ENCODE peak calls at places on chromosomes 11 and 22, in ten cellular contexts. C is cardiac fibroblast, R is retinal pigment epithelial cell, L is heart left ventricle, G is sigmoid colon, N is endodermal cell, X is brain microvascular endothelial cell, J is fibroblast of pulmonary artery, T is endothelial cell, Q is NB4. A is an unnamed sample.

GRCh38 chr11:75840560-75840959 is 25.6 kb downstream of the UVRAG start:
- DNase-seq in C (no peak), R (peak; percentile 47), L (no peak), G (no peak), N (no peak), X (no peak), J (no peak), T (no peak), Q (no peak), A (no peak)

GRCh38 chr22:32622004-32622761 is 147.6 kb downstream of the FBXO7 start:
- DNase-seq in C (peak; percentile 13), R (peak; percentile 38), L (peak; percentile 76), G (peak; percentile 89), N (peak; percentile 89), X (peak; percentile 67), J (peak; percentile 70), T (peak; percentile 67), Q (no peak), A (peak; percentile 78)

GRCh38 chr22:24355574-24355973 is 71.8 kb upstream of the ADORA2A start:
- DNase-seq in C (peak; percentile 28), R (no peak), L (no peak), G (no peak), N (no peak), X (no peak), J (peak; percentile 48), T (no peak), Q (peak; percentile 80), A (no peak)

GRCh38 chr11:3134651-3135490 is 30.2 kb downstream of the OSBPL5 start:
- DNase-seq in C (no peak), R (no peak), L (no peak), G (peak; percentile 65), N (peak; percentile 42), X (no peak), J (no peak), T (no peak), Q (no peak), A (peak; percentile 65)

GRCh38 chr22:20239951-20240773 is 28.0 kb downstream of the RTN4R start:
- DNase-seq in C (no peak), R (no peak), L (peak; percentile 82), G (no peak), N (no peak), X (no peak), J (peak; percentile 39), T (peak; percentile 69), Q (peak; percentile 94), A (no peak)

GRCh38 chr11:29328961-29329441 is 687.8 kb downstream of the KCNA4 start:
- DNase-seq in C (peak; percentile 88), R (peak; percentile 43), L (no peak), G (no peak), N (no peak), X (peak; percentile 84), J (peak; percentile 85), T (peak; percentile 7), Q (peak; percentile 27), A (no peak)

GRCh38 chr11:94473177-94473799 is 20.4 kb downstream of the MRE11 start:
- DNase-seq in C (no peak), R (no peak), L (no peak), G (no peak), N (no peak), X (peak; percentile 11), J (peak; percentile 11), T (no peak), Q (peak; percentile 82), A (no peak)

GRCh38 chr11:58923300-58923788 is 15.9 kb upstream of the GLYATL1 start:
- DNase-seq in C (peak; percentile 57), R (no peak), L (no peak), G (no peak), N (peak; percentile 82), X (peak; percentile 18), J (peak; percentile 37), T (no peak), Q (peak; percentile 46), A (no peak)

GRCh38 chr22:33476716-33477115 is 418.5 kb upstream of the SYN3 start:
- DNase-seq in C (peak; percentile 14), R (no peak), L (no peak), G (no peak), N (peak; percentile 52), X (peak; percentile 52), J (no peak), T (no peak), Q (peak; percentile 53), A (no peak)

GRCh38 chr11:17354070-17354924 is 2.7 kb downstream of the NCR3LG1 start:
- DNase-seq in C (peak; percentile 88), R (no peak), L (peak; percentile 65), G (peak; percentile 72), N (peak; percentile 88), X (peak; percentile 78), J (peak; percentile 85), T (peak; percentile 77), Q (peak; percentile 88), A (peak; percentile 66)

GRCh38 chr22:41178425-41178975 is 26.6 kb upstream of the L3MBTL2 start:
- DNase-seq in C (no peak), R (no peak), L (peak; percentile 58), G (peak; percentile 71), N (no peak), X (no peak), J (no peak), T (no peak), Q (no peak), A (peak; percentile 33)

GRCh38 chr11:93271596-93271995 is 58.9 kb upstream of the DEUP1 start:
- DNase-seq in C (no peak), R (no peak), L (no peak), G (no peak), N (no peak), X (no peak), J (no peak), T (no peak), Q (no peak), A (no peak)

GRCh38 chr11:130269544-130269943 is 45.2 kb downstream of the ZBTB44 start:
- DNase-seq in C (no peak), R (no peak), L (no peak), G (no peak), N (no peak), X (no peak), J (peak; percentile 12), T (no peak), Q (no peak), A (no peak)

GRCh38 chr11:19442554-19442910 is 201.8 kb upstream of the E2F8 start:
- DNase-seq in C (no peak), R (no peak), L (no peak), G (no peak), N (no peak), X (no peak), J (no peak), T (no peak), Q (no peak), A (no peak)

GRCh38 chr11:121291896-121292502 is 572 bp upstream of the SC5D start:
- DNase-seq in C (no peak), R (peak; percentile 8), L (no peak), G (no peak), N (no peak), X (no peak), J (no peak), T (peak; percentile 6), Q (peak; percentile 68), A (no peak)

GRCh38 chr11:47078751-47079524 is 97.7 kb downstream of the ARFGAP2 start:
- DNase-seq in C (peak; percentile 10), R (no peak), L (no peak), G (no peak), N (no peak), X (no peak), J (peak; percentile 30), T (no peak), Q (no peak), A (no peak)

GRCh38 chr11:68461284-68461861 is 821 bp downstream of the PPP6R3 start:
- DNase-seq in C (no peak), R (no peak), L (no peak), G (no peak), N (peak; percentile 74), X (no peak), J (peak; percentile 35), T (no peak), Q (peak; percentile 69), A (no peak)

GRCh38 chr11:129946256-129946655 is 50.9 kb upstream of the NFRKB start:
- DNase-seq in C (no peak), R (no peak), L (no peak), G (no peak), N (no peak), X (no peak), J (no peak), T (no peak), Q (peak; percentile 46), A (no peak)

DNA sequence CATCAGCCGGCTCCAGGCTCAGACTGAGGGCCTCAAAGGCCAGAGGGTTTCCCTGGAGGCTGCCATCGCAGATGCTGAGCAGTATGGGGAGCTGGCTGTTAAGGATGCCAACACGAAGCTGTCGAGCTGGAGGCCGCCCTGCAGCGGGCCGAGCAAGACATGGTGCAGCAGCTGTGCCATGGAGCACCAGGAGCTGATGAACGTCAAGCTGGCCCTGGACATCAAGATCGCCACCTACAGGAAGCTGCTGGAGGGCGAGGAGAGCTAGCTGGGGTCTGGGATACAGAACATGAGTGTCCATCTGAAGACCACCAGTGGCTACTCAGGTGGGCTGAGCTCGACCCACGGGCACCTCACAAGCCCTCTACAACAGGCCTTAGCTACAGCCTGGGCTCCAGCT is 4.0 kb upstream of the SCUBE2 start:
- DNase-seq in C (no peak), R (no peak), L (no peak), G (no peak), N (peak; percentile 77), X (no peak), J (no peak), T (peak; percentile 50), Q (peak; percentile 39), A (no peak)
- TF ChIP-seq CTCF in C (no peak), R (peak; percentile 38), L (no peak), G (no peak), N (peak; percentile 78), X (peak; percentile 44), J (peak; percentile 17), T (peak; percentile 31), Q (peak; percentile 54), A (no peak)

GRCh38 chr11:106156290-106156937 is 79.0 kb downstream of the AASDHPPT start:
- DNase-seq in C (peak; percentile 91), R (peak; percentile 51), L (no peak), G (peak; percentile 67), N (peak; percentile 53), X (peak; percentile 67), J (peak; percentile 94), T (peak; percentile 25), Q (peak; percentile 54), A (no peak)
- TF ChIP-seq CTCF in C (peak; percentile 42), R (peak; percentile 65), L (peak; percentile 30), G (peak; percentile 46), N (peak; percentile 79), X (peak; percentile 64), J (peak; percentile 61), T (peak; percentile 57), Q (peak; percentile 38), A (no peak)

GRCh38 chr11:56624661-56625110 is 10.0 kb upstream of the OR5M1 start:
- DNase-seq in C (peak; percentile 74), R (peak; percentile 0), L (no peak), G (no peak), N (peak; percentile 51), X (peak; percentile 39), J (peak; percentile 33), T (peak; percentile 24), Q (peak; percentile 58), A (no peak)
- TF ChIP-seq CTCF in C (peak; percentile 31), R (peak; percentile 17), L (peak; percentile 44), G (no peak), N (peak; percentile 83), X (no peak), J (no peak), T (no peak), Q (peak; percentile 63), A (peak; percentile 43)

DNA sequence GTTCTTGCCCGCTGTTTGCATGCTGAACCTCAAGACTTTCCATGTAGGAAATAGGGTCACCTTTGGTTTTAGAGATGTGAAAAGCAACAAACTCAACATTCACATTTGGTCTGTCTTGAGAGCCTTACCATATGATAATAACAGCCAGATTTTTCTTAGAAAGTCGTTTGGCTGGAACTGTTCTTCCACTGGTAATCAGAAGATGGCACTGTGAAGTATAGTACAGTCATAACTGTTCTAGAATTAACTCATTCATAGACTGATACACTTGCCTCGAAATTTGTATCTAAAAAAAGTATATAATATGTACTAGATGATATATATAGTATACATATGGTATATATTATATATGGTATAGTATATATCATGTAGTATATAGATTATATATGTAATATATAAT is 12.3 kb downstream of the LUZP2 start:
- DNase-seq in C (peak; percentile 32), R (no peak), L (no peak), G (no peak), N (no peak), X (no peak), J (peak; percentile 46), T (no peak), Q (no peak), A (no peak)
- TF ChIP-seq CTCF in C (no peak), R (peak; percentile 44), L (no peak), G (no peak), N (no peak), X (peak; percentile 45), J (peak; percentile 52), T (no peak), Q (no peak), A (no peak)

A was measured in tibial artery.